ENCODE peak calls at places on chromosomes 1 and 21, in nine cellular contexts. R, E, Z, A, C, H, J, T and W are unnamed samples.

GRCh38 chr21:45401054-45401518 is 3.9 kb upstream of the COL18A1 start:
- DNase-seq in R (no peak), E (no peak), Z (no peak), A (peak; percentile 54), C (no peak), H (no peak), J (no peak), T (no peak), W (no peak)

GRCh38 chr21:15604424-15604823 is 125.4 kb upstream of the USP25 start:
- DNase-seq in R (no peak), E (no peak), Z (no peak), A (peak; percentile 65), C (no peak), H (no peak), J (peak; percentile 82), T (no peak), W (no peak)

GRCh38 chr1:22805672-22806038 is 95.0 kb downstream of the EPHB2 start:
- DNase-seq in R (no peak), E (no peak), Z (no peak), A (no peak), C (no peak), H (no peak), J (no peak), T (no peak), W (no peak)

GRCh38 chr1:215022723-215023122 is 59.8 kb upstream of the KCNK2 start:
- DNase-seq in R (no peak), E (no peak), Z (no peak), A (no peak), C (no peak), H (no peak), J (peak; percentile 55), T (no peak), W (no peak)

GRCh38 chr21:30146558-30147282 is 19.9 kb downstream of the CLDN17 start:
- DNase-seq in R (no peak), E (no peak), Z (no peak), A (no peak), C (no peak), H (no peak), J (no peak), T (no peak), W (no peak)

GRCh38 chr1:217004776-217005436 is 281.7 kb upstream of the ESRRG start:
- DNase-seq in R (no peak), E (no peak), Z (no peak), A (no peak), C (no peak), H (no peak), J (no peak), T (no peak), W (no peak)

GRCh38 chr1:7938070-7938469 is 2.6 kb downstream of the TNFRSF9 start:
- DNase-seq in R (no peak), E (no peak), Z (no peak), A (no peak), C (no peak), H (no peak), J (no peak), T (no peak), W (no peak)

GRCh38 chr21:25535811-25536210 is 71.5 kb downstream of the MRPL39 start:
- DNase-seq in R (no peak), E (no peak), Z (no peak), A (no peak), C (no peak), H (no peak), J (no peak), T (no peak), W (no peak)

GRCh38 chr1:39733161-39733560 is 5.5 kb upstream of the PPIE start:
- DNase-seq in R (peak; percentile 25), E (peak; percentile 89), Z (no peak), A (no peak), C (no peak), H (no peak), J (no peak), T (no peak), W (no peak)

GRCh38 chr1:145824499-145824842 is 471 bp downstream of the POLR3C start:
- DNase-seq in R (no peak), E (no peak), Z (no peak), A (no peak), C (no peak), H (no peak), J (no peak), T (no peak), W (no peak)

GRCh38 chr1:176164014-176164678 is 42.9 kb downstream of the COP1 start:
- DNase-seq in R (no peak), E (no peak), Z (no peak), A (no peak), C (no peak), H (no peak), J (no peak), T (no peak), W (no peak)

GRCh38 chr1:176157995-176158394 is 49.1 kb downstream of the COP1 start:
- DNase-seq in R (no peak), E (no peak), Z (no peak), A (peak; percentile 5), C (no peak), H (no peak), J (no peak), T (no peak), W (no peak)

GRCh38 chr1:176165573-176165972 is 41.5 kb downstream of the COP1 start:
- DNase-seq in R (no peak), E (no peak), Z (no peak), A (no peak), C (no peak), H (no peak), J (no peak), T (no peak), W (no peak)

GRCh38 chr1:176159993-176160392 is 47.1 kb downstream of the COP1 start:
- DNase-seq in R (no peak), E (no peak), Z (no peak), A (no peak), C (no peak), H (no peak), J (no peak), T (no peak), W (no peak)
- H3K4me1 ChIP-seq in R (no peaks in the 10 kb centered on the region), E (no peaks in the 10 kb centered on the region), Z (no peaks in the 10 kb centered on the region), A (no peaks in the 10 kb centered on the region), C (no peaks in the 10 kb centered on the region), H (no peaks in the 10 kb centered on the region), J (no peaks in the 10 kb centered on the region), T (peaks cover 18% of the 10 kb centered on the region), W (no peaks in the 10 kb centered on the region)

GRCh38 chr1:33428661-33429060 is 2.2 kb downstream of the PHC2 start:
- DNase-seq in R (no peak), E (no peak), Z (no peak), A (no peak), C (no peak), H (no peak), J (no peak), T (no peak), W (no peak)

GRCh38 chr1:33430751-33431593 is at the start of gene PHC2:
- DNase-seq in R (peak; percentile 98), E (peak; percentile 99), Z (peak; percentile 82), A (peak; percentile 91), C (peak; percentile 99), H (peak; percentile 98), J (peak; percentile 97), T (peak; percentile 92), W (peak; percentile 96)

GRCh38 chr1:33426906-33427305 is 4.0 kb downstream of the PHC2 start:
- DNase-seq in R (no peak), E (no peak), Z (no peak), A (no peak), C (no peak), H (no peak), J (no peak), T (no peak), W (no peak)

GRCh38 chr1:33429332-33429731 is 1.6 kb downstream of the PHC2 start:
- DNase-seq in R (no peak), E (no peak), Z (no peak), A (no peak), C (no peak), H (no peak), J (no peak), T (no peak), W (no peak)

DNA sequence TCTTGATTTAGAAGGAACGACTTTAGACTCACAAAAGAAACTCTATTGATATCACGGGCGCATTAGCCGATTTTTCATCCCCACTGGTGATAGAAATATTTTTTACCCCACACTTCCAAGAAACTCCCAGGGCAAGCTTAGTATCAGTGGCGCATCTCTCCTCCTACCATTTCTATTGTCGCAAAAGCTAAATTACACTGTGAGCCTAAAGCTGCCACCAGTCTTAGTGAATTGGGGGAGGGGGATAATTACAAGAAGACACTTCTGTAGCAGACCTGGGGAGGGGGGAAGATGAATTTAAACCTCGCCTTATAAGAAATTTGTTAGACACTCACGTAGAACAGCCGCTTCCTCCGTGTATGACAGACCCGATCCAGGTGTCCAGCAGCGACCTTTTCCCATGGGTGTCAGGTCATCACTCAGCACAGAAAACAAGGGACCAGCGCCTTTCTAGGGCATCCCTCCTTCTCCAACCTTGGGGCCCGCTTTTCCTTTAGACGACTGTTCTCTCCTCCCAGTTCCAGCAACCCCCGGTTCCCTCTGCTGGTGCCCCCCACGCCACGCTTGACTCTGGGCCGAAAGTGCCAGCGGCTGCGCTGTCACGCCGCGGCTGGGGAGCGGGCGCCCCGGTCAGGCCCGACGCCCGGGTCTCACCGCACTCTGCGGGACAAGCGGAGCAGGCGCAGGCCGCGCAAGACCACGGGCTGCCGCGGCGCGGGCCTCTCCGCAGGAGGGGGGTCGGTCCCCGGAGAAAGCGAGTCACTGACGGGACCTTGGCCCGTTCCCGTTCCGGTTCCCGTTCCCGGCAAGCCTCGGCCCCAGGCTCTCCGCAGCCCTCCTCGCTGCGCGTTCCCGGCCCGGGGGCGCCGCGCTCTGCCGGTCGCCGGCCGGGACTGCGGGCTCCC is 797 bp downstream of the PHC2 start:
- DNase-seq in R (peak; percentile 33), E (peak; percentile 76), Z (no peak), A (no peak), C (peak; percentile 61), H (no peak), J (peak; percentile 25), T (peak; percentile 20), W (peak; percentile 48)
- H3K27ac ChIP-seq in R (peak overlapping the region; percentile 91), E (peak overlapping the region; percentile 51), Z (no peak overlapping the region), A (peak overlapping the region; percentile 60), C (no peak overlapping the region), H (peak overlapping the region; percentile 43), J (no peak overlapping the region), T (no peak overlapping the region), W (peak overlapping the region; percentile 87)

DNA sequence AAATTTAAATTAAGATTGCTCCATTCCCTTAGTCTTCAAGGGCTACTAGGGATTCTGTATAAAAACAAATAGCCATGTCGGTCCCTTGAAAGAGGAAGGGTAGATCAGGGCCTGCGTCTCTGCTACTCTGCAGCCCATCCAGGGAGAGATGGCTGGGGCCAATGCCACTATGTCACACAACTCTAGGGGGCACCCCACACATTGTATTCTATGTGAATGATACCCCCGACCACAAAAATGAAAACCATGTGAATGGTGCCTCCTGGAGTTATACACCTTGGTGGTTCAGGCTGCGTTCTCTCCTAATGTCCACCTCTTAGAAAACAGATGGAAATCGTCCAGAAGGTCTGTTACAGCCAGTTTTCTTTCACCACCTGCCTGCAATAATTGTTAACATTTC is 18.0 kb downstream of the PIK3C2B start:
- DNase-seq in R (no peak), E (no peak), Z (no peak), A (no peak), C (no peak), H (no peak), J (no peak), T (no peak), W (no peak)
- H3K4me1 ChIP-seq in R (peaks cover 88% of the 10 kb centered on the region), E (peaks cover 25% of the 10 kb centered on the region), Z (peaks cover 39% of the 10 kb centered on the region), A (peaks cover 8% of the 10 kb centered on the region), C (peaks cover 8% of the 10 kb centered on the region), H (peaks cover 59% of the 10 kb centered on the region), J (peaks cover 34% of the 10 kb centered on the region), T (peaks cover 62% of the 10 kb centered on the region), W (peaks cover 8% of the 10 kb centered on the region)

DNA sequence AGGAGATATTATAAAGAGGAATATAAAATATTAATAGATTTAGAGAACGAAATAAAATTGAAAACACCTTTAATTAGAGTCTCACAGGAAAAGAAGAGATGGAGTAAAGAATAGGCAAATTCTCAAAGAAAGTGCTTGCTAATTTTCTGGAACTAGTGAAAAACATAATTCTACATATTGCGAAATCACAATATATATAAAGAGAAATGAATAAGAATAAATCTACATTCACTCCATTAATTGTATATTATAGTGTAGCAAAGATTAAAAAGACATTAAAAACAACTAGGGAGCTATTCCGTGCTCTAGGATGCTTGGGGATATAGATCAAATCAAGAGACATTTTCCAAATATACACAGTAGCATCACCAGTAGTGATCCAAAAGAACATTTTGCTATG is 685.2 kb upstream of the NCAM2 start:
- DNase-seq in R (no peak), E (no peak), Z (no peak), A (no peak), C (no peak), H (no peak), J (no peak), T (no peak), W (no peak)
- H3K27ac ChIP-seq in R (no peak overlapping the region), E (no peak overlapping the region), Z (no peak overlapping the region), A (no peak overlapping the region), C (no peak overlapping the region), H (no peak overlapping the region), J (no peak overlapping the region), T (no peak overlapping the region), W (no peak overlapping the region)